ENCODE peak calls at places on chromosomes 7 and 10, in four cellular contexts. I is IMR-90, T is K562, C is SK-N-SH. J is an unnamed sample.

GRCh38 chr10:31148955-31149354 is 117.3 kb upstream of the ZNF438 start:
- DNase-seq in I (no peak), T (no peak), C (no peak), J (no peak)

GRCh38 chr7:12623885-12624498 is 53.5 kb downstream of the SCIN start:
- DNase-seq in I (peak), T (peak), C (peak), J (peak)

GRCh38 chr10:95513008-95513589 is 48.1 kb downstream of the SORBS1 start:
- DNase-seq in I (no peak), T (no peak), C (no peak), J (no peak)

GRCh38 chr10:11878776-11879175 is 55.6 kb downstream of the PROSER2 start:
- DNase-seq in I (no peak), T (no peak), C (no peak), J (no peak)

GRCh38 chr7:86094166-86094669 is 549.5 kb upstream of the GRM3 start:
- DNase-seq in I (no peak), T (no peak), C (no peak), J (no peak)

GRCh38 chr7:124813962-124814798 is 48.6 kb upstream of the GPR37 start:
- DNase-seq in I (no peak), T (no peak), C (no peak), J (no peak)

GRCh38 chr7:117322741-117323584 is at the start of gene WNT2:
- DNase-seq in I (peak), T (no peak), C (peak), J (no peak)

GRCh38 chr10:66045859-66046258 is 880.0 kb upstream of the LRRTM3 start:
- DNase-seq in I (no peak), T (no peak), C (no peak), J (no peak)

GRCh38 chr10:19256331-19256730 is 207.7 kb downstream of the MALRD1 start:
- DNase-seq in I (no peak), T (no peak), C (no peak), J (no peak)

GRCh38 chr7:26417911-26418413 is 126.3 kb downstream of the SNX10 start:
- DNase-seq in I (no peak), T (peak), C (no peak), J (no peak)

GRCh38 chr7:109694122-109694521 is 1124.4 kb downstream of the DNAJB9 start:
- DNase-seq in I (no peak), T (no peak), C (peak), J (no peak)

GRCh38 chr10:117757121-117757795 is 214.7 kb downstream of the EMX2 start:
- DNase-seq in I (no peak), T (no peak), C (no peak), J (no peak)

GRCh38 chr7:68321076-68321639 is 1277.1 kb upstream of the AUTS2 start:
- DNase-seq in I (no peak), T (no peak), C (peak), J (peak)

GRCh38 chr7:44140341-44140740 is 791 bp downstream of the MYL7 start:
- DNase-seq in I (no peak), T (no peak), C (no peak), J (no peak)

GRCh38 chr7:121019018-121019417 is 30.5 kb downstream of the CPED1 start:
- DNase-seq in I (peak), T (no peak), C (no peak), J (no peak)

GRCh38 chr10:490256-490655 is 199.2 kb downstream of the DIP2C start:
- DNase-seq in I (peak), T (no peak), C (no peak), J (no peak)

GRCh38 chr7:55409474-55410225 is 44.5 kb downstream of the LANCL2 start:
- DNase-seq in I (peak), T (peak), C (peak), J (no peak)

GRCh38 chr10:17950726-17951125 is 992 bp upstream of the SLC39A12 start:
- DNase-seq in I (no peak), T (no peak), C (no peak), J (no peak)

GRCh38 chr10:43254199-43254730 is 12.6 kb downstream of the RASGEF1A start:
- DNase-seq in I (no peak), T (no peak), C (peak), J (no peak)

GRCh38 chr10:3972460-3973366 is 187.7 kb upstream of the KLF6 start:
- DNase-seq in I (no peak), T (no peak), C (no peak), J (no peak)

GRCh38 chr7:117777335-117778150 is 95.7 kb downstream of the CTTNBP2 start:
- DNase-seq in I (no peak), T (no peak), C (no peak), J (no peak)

GRCh38 chr7:34133983-34134782 is 228.8 kb downstream of the BMPER start:
- DNase-seq in I (peak), T (peak), C (peak), J (peak)

GRCh38 chr7:51111256-51111655 is 205.4 kb downstream of the COBL start:
- DNase-seq in I (no peak), T (no peak), C (no peak), J (no peak)

GRCh38 chr7:120052884-120053382 is 220.0 kb upstream of the KCND2 start:
- DNase-seq in I (peak), T (no peak), C (no peak), J (no peak)

GRCh38 chr10:62459072-62459471 is 84.9 kb downstream of the ZNF365 start:
- DNase-seq in I (peak), T (no peak), C (no peak), J (no peak)

GRCh38 chr7:39749177-39749576 is 125.8 kb downstream of the RALA start:
- DNase-seq in I (peak), T (no peak), C (no peak), J (no peak)

GRCh38 chr10:131170042-131170983 is 141.2 kb downstream of the TCERG1L start:
- DNase-seq in I (no peak), T (no peak), C (no peak), J (no peak)

GRCh38 chr7:13850185-13850752 is 139.2 kb downstream of the ETV1 start:
- DNase-seq in I (peak), T (peak), C (peak), J (peak)

GRCh38 chr7:72335561-72336381 is 76.4 kb downstream of the CALN1 start:
- DNase-seq in I (no peak), T (no peak), C (peak), J (no peak)

GRCh38 chr10:110016037-110016436 is 8.3 kb downstream of the ADD3 start:
- DNase-seq in I (peak), T (no peak), C (peak), J (peak)

GRCh38 chr7:92020636-92021035 is 80.0 kb downstream of the AKAP9 start:
- DNase-seq in I (peak), T (no peak), C (no peak), J (no peak)

GRCh38 chr10:91220954-91221696 is 662 bp downstream of the PCGF5 start:
- DNase-seq in I (peak), T (peak), C (no peak), J (peak)

GRCh38 chr7:2894118-2894940 is 50.2 kb upstream of the GNA12 start:
- DNase-seq in I (no peak), T (no peak), C (no peak), J (no peak)
- TF ChIP-seq SMC3 in I (no peak), T (no peak), C (no peak), J (no peak)

GRCh38 chr10:86956841-86957448 is 470 bp downstream of the MMRN2 start:
- DNase-seq in I (no peak), T (no peak), C (peak), J (no peak)
- H3K27ac ChIP-seq in I (no peak), T (peak), C (no peak), J (peak)

DNA sequence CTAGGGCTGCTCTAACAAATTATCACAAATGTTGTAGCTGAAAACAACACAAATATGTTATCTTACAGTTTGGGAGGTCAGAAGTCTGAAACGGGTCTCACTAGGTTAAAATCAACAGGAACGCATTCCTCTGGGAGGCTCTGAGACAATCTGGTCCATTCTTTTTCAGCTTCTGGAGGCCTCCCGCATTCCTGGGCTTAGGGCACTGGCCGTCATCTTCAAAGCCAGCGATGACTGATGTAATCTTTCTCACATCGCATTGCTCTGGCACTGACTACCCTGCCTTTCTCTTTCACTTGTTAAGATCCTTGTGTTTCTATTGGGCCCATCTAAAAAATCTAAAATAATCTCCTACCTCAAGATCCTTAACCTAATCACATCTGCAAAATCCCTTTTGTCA is 1071.5 kb upstream of the C7orf33 start:
- DNase-seq in I (no peak), T (no peak), C (no peak), J (no peak)
- TF ChIP-seq SMC3 in I (no peak), T (no peak), C (no peak), J (no peak)

GRCh38 chr7:99679032-99679399 is 780 bp downstream of the CYP3A5 start:
- DNase-seq in I (peak), T (peak), C (no peak), J (peak)

GRCh38 chr7:99674995-99675742 is 4.6 kb downstream of the CYP3A5 start:
- DNase-seq in I (no peak), T (no peak), C (no peak), J (no peak)

GRCh38 chr7:99677013-99677412 is 2.8 kb downstream of the CYP3A5 start:
- DNase-seq in I (no peak), T (no peak), C (no peak), J (no peak)

GRCh38 chr7:99677646-99678045 is 2.1 kb downstream of the CYP3A5 start:
- DNase-seq in I (no peak), T (no peak), C (no peak), J (no peak)

DNA sequence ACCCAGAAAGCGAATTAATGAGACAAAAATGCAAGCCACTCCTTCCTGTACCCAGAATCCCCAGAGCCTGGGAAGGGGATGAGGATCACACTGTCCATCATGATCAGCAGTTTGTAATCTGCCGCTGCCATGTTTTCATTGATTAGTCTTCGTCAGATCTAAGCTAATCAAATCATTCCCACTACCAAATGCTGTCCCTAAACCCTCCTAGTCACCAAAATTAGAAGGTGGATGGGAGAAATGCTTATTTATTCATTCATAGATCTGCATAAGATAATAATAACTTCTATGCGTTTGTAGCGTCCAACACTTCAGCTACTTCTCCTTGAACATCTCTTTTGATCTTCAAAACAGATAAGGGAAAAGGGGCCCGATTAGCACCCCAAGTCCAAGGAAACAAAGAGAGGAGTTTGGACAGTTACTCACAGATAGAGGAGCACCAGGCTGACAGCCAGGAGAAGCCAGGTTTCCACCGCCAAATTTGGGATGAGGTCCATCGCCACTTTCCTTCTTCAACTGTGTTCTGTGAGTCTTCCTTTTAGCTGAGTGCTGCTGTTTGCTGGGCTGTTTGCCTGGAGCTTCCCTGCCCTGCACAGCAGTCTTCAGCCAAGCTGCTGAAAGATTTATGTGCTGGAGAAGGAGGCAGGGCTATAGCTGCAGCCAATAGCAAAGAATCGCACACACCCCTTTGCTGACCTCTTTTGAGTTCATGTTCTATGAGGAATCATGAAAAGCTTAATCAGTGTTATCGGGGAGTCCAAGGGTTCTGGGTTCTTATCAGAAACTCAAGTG is at the start of gene CYP3A5:
- DNase-seq in I (no peak), T (peak), C (no peak), J (peak)
- H3K27ac ChIP-seq in I (no peak), T (peak), C (no peak), J (peak)

GRCh38 chr7:42097756-42098155 is 139.3 kb downstream of the GLI3 start:
- DNase-seq in I (peak), T (no peak), C (no peak), J (no peak)
- TF ChIP-seq SMC3 in I (no peak), T (no peak), C (no peak), J (no peak)